ENCODE peak calls at places on chromosomes 5 and 9, in five cellular contexts. E is sigmoid colon, S is ovary, J is adrenal gland, P is A549. I is an unnamed sample.

GRCh38 chr5:114266374-114266773 is 95.5 kb upstream of the KCNN2 start:
- DNase-seq in E (no peak), S (no peak), J (no peak), P (no peak), I (no peak)

GRCh38 chr5:96765043-96765442 is 42.7 kb downstream of the ERAP1 start:
- DNase-seq in E (no peak), S (no peak), J (no peak), P (no peak), I (no peak)

GRCh38 chr9:131473891-131474290 is 28.8 kb upstream of the POMT1 start:
- DNase-seq in E (peak), S (no peak), J (no peak), P (no peak), I (peak)

GRCh38 chr9:38079410-38080105 is 10.5 kb upstream of the SHB start:
- DNase-seq in E (peak), S (no peak), J (peak), P (no peak), I (no peak)

GRCh38 chr5:33601881-33602280 is 161.1 kb downstream of the TARS1 start:
- DNase-seq in E (no peak), S (no peak), J (no peak), P (no peak), I (no peak)

GRCh38 chr5:32276173-32276853 is 36.4 kb downstream of the MTMR12 start:
- DNase-seq in E (no peak), S (no peak), J (no peak), P (peak), I (no peak)

GRCh38 chr5:111775224-111775623 is 18.2 kb upstream of the NREP start:
- DNase-seq in E (no peak), S (no peak), J (no peak), P (no peak), I (no peak)

GRCh38 chr5:84487963-84488362 is 103.3 kb upstream of the EDIL3 start:
- DNase-seq in E (no peak), S (no peak), J (no peak), P (no peak), I (no peak)

GRCh38 chr9:99365233-99365980 is 143.3 kb downstream of the SEC61B start:
- DNase-seq in E (no peak), S (no peak), J (no peak), P (no peak), I (no peak)

DNA sequence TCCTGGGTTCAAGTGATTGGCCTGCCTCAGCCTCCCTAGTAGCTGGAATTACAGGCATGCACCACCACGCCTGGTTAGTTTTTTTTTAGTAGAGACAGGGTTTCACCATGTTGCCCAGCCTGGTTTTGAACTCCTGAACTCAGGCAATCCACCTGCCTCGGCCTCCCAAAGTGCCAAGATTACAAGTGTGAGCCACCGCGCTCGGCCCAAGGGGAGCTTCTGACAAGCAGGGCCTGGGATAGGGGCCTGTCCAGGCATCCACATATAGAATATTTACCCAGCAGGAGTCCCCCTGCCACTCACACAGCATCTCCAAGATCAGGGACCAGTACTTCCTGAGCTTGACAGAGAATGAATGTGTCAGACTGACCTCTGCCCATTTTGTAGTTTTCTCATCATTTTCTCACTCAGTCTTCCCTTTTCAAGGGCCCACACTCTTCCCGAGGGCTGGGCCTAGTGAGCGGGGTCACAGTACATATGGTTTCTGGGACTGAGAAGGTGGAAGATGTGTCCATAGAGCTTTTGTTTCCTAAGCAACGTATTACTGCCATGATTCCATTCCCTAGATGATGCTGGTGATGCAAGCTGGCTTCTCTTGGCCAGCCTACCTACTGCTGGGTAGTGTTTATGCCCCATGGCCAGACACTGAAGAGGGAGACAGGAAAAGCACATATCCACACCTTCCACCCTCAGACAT is 9.9 kb downstream of the IRF1 start:
- DNase-seq in E (peak), S (no peak), J (no peak), P (no peak), I (peak)
- TF ChIP-seq POLR2A in E (no peak), S (no peak), J (no peak), P (no peak), I (no peak)

GRCh38 chr5:141522301-141522700 is 33.4 kb downstream of the PCDHGC5 start:
- DNase-seq in E (no peak), S (no peak), J (no peak), P (no peak), I (no peak)

GRCh38 chr5:141519605-141520288 is 30.9 kb downstream of the PCDHGC5 start:
- DNase-seq in E (no peak), S (no peak), J (no peak), P (no peak), I (no peak)

GRCh38 chr5:141518616-141519015 is 29.7 kb downstream of the PCDHGC5 start:
- DNase-seq in E (no peak), S (no peak), J (no peak), P (no peak), I (no peak)

GRCh38 chr5:141523991-141524390 is 35.1 kb downstream of the PCDHGC5 start:
- DNase-seq in E (no peak), S (no peak), J (no peak), P (no peak), I (no peak)

GRCh38 chr5:141521244-141521781 is 32.4 kb downstream of the PCDHGC5 start:
- DNase-seq in E (no peak), S (no peak), J (peak), P (peak), I (no peak)
- TF ChIP-seq POLR2A in E (no peak), S (no peak), J (peak), P (no peak), I (no peak)

DNA sequence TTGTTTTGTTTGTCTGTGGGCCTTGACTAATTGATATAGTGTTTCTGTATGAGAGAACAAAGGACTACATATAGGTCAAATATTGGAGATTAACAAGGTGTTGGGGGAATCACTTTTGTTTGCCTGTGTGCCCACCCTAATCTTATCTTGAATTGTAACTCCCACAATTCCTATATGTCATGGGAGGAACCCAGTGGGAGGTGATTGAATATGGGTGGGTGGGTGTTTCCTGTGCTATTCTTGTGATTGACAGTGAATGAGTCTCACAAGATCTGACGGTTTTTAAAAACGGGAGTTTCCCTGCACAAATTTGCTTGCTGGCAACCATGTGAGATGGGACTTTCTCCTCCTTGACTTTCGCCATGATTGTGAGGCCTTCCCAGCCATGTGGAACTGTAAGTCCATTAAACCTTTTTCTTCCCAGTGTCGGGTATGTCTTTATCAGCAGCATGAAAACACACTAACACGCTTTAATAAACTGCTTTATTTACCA is 64.9 kb upstream of the HSPB3 start:
- DNase-seq in E (no peak), S (no peak), J (no peak), P (no peak), I (no peak)
- TF ChIP-seq POLR2A in E (no peak), S (no peak), J (no peak), P (no peak), I (no peak)

GRCh38 chr9:128120741-128121465 is 6.6 kb downstream of the PTGES2 start:
- DNase-seq in E (peak), S (no peak), J (no peak), P (no peak), I (peak)
- TF ChIP-seq POLR2A in E (no peak), S (no peak), J (no peak), P (no peak), I (no peak)

DNA sequence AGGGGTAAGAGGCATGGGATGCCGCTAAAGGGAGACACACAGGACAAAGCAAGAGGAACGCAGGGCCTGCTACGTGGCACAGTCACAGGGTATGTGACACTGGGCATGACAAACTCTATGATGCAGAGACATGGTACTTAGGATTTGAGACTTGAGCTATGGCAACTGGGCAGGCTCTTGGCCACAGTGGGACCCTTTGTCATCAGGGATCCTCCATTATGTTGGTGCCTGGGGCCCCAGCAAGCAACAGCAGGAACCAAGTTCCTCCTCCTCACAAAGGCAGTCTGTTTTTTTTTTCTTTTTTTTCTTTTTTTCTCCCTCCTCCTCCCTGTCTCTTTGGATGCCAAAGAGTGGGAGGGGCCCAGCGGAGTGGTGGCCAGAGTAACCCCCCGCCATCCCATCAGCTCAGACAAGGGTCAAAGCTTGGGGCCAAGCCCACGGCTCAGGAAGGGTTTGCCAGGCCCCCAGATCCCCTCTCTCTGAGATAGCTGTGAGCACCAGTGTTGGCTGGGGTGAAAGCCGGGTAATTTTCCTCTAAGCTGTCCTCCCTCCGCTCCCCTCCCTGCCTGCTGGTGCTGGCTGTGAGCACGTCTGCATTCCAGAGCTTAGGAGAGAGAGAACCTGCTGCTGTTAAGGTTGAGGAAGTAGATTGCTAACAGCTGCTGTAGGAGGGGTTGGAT is 21.1 kb downstream of the GSN start:
- DNase-seq in E (peak), S (peak), J (peak), P (peak), I (peak)
- TF ChIP-seq POLR2A in E (no peak), S (no peak), J (peak), P (no peak), I (no peak)

GRCh38 chr5:54518146-54519082 is 855 bp downstream of the SNX18 start:
- DNase-seq in E (peak), S (peak), J (peak), P (peak), I (peak)

GRCh38 chr5:54516051-54516645 is 1.4 kb upstream of the SNX18 start:
- DNase-seq in E (no peak), S (no peak), J (no peak), P (no peak), I (no peak)

GRCh38 chr5:54517174-54517511 is 416 bp upstream of the SNX18 start:
- DNase-seq in E (no peak), S (no peak), J (no peak), P (no peak), I (no peak)

GRCh38 chr5:54519083-54519541 is 1.6 kb downstream of the SNX18 start:
- DNase-seq in E (peak), S (peak), J (no peak), P (no peak), I (peak)

DNA sequence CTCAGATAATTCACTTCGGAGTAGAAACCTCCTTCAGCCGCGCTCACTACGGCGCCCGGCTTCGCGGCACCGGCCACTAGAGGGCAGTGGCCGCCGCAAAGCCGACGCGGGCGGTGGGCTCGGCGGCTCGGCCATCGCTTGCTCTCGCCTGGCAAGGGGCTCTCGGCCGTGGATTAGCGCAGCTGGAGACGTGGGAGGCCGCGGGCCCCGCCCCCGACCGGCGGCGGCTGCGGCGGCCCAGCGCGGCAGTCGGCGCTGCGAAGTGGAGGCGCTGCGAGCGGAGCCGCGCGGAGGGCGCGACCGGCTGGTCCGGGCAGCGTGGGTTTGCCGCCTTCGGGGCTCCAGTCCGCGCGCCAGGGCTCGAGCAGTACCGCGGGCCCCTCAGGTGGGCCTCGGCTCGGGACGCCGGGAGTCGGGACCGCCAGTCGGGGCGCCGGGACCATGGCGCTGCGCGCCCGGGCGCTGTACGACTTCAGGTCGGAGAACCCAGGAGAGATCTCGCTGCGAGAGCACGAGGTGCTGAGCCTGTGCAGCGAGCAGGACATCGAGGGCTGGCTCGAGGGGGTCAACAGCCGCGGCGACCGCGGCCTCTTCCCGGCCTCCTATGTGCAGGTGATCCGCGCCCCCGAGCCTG is at the start of gene SNX18:
- DNase-seq in E (peak), S (peak), J (peak), P (peak), I (peak)
- TF ChIP-seq POLR2A in E (no peak), S (peak), J (peak), P (peak), I (peak)

GRCh38 chr9:137428841-137429545 is 5.8 kb downstream of the NOXA1 start:
- DNase-seq in E (no peak), S (no peak), J (no peak), P (no peak), I (peak)

GRCh38 chr9:137428311-137428630 is 5.1 kb downstream of the NOXA1 start:
- DNase-seq in E (no peak), S (no peak), J (no peak), P (no peak), I (peak)

GRCh38 chr9:137429974-137430722 is 7.0 kb downstream of the NOXA1 start:
- DNase-seq in E (no peak), S (peak), J (no peak), P (no peak), I (peak)

GRCh38 chr9:137430723-137431415 is 7.7 kb downstream of the NOXA1 start:
- DNase-seq in E (no peak), S (no peak), J (no peak), P (no peak), I (peak)

DNA sequence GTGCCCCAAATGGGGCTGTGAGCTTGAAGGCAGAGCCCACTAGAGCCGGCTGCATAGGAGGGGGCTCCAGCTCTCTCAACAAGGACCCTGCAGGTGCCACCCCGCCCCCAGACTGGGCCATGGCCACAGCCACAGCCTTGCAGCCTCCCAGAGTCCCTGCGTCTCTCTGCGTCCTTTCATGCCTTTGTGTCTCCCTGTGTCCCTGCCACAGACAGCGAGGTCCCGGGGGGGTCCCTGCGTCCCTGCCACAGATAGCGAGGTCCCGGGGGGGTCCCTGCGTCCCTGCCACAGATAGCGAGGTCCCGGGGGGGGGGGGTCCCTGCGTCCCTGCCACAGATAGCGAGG is 6.3 kb downstream of the NOXA1 start:
- DNase-seq in E (no peak), S (no peak), J (no peak), P (no peak), I (no peak)
- TF ChIP-seq POLR2A in E (no peak), S (no peak), J (no peak), P (no peak), I (no peak)

I was measured in spleen.